ENCODE peak calls at places on chromosome 21, in six cellular contexts. T is SK-N-SH, Z is endothelial cell of umbilical vein, E is breast epithelium, J is esophagus muscularis mucosa, S is sigmoid colon. B is an unnamed sample.

GRCh38 chr21:45496968-45497845 is 45.0 kb downstream of the SLC19A1 start:
- DNase-seq in E (no peak), T (no peak), S (peak), J (no peak), Z (no peak), B (no peak)

GRCh38 chr21:45945868-45946210 is 35.7 kb upstream of the COL6A1 start:
- DNase-seq in E (peak), T (no peak), S (no peak), J (no peak), Z (no peak), B (no peak)

GRCh38 chr21:46294647-46295176 is 8.6 kb downstream of the YBEY start:
- DNase-seq in Z (no peak), J (no peak), T (peak), E (no peak), S (no peak), B (no peak)

GRCh38 chr21:25999935-26000582 is 170.5 kb downstream of the APP start:
- DNase-seq in Z (no peak), S (no peak), J (no peak), T (no peak), E (no peak), B (no peak)

GRCh38 chr21:45859762-45860357 is 121.7 kb upstream of the COL6A1 start:
- DNase-seq in J (no peak), T (no peak), S (no peak), Z (no peak), E (no peak), B (no peak)

GRCh38 chr21:27425574-27425973 is 458.7 kb upstream of the ADAMTS5 start:
- DNase-seq in S (no peak), E (no peak), J (no peak), T (peak), Z (no peak), B (no peak)

GRCh38 chr21:32819702-32820101 is 48.1 kb upstream of the PAXBP1 start:
- DNase-seq in T (no peak), E (no peak), S (peak), J (no peak), Z (no peak), B (no peak)

GRCh38 chr21:14318598-14318997 is 64.3 kb downstream of the HSPA13 start:
- DNase-seq in E (no peak), Z (no peak), S (no peak), T (no peak), J (no peak), B (no peak)

GRCh38 chr21:32578107-32578691 is 7.1 kb downstream of the TCP10L start:
- DNase-seq in Z (peak), S (no peak), T (peak), E (no peak), J (no peak), B (no peak)

GRCh38 chr21:41927727-41928409 is 25.9 kb downstream of the C2CD2 start:
- DNase-seq in J (no peak), T (no peak), E (no peak), S (peak), Z (no peak), B (no peak)

GRCh38 chr21:15207231-15207630 is 142.4 kb upstream of the NRIP1 start:
- DNase-seq in J (no peak), S (no peak), E (no peak), Z (no peak), T (no peak), B (no peak)

GRCh38 chr21:38434913-38435533 is 63.3 kb downstream of the ERG start:
- DNase-seq in S (no peak), T (no peak), E (no peak), J (no peak), Z (peak), B (no peak)
- H3K27ac ChIP-seq in S (peak), T (peak), E (no peak), J (no peak), Z (peak), B (no peak)

GRCh38 chr21:37338671-37339526 is 27.7 kb upstream of the DYRK1A start:
- DNase-seq in Z (peak), J (no peak), T (peak), E (no peak), S (peak), B (no peak)
- TF ChIP-seq POLR2AphosphoS5 in Z (no peak), J (peak), T (no peak), E (no peak), S (peak), B (no peak)

DNA sequence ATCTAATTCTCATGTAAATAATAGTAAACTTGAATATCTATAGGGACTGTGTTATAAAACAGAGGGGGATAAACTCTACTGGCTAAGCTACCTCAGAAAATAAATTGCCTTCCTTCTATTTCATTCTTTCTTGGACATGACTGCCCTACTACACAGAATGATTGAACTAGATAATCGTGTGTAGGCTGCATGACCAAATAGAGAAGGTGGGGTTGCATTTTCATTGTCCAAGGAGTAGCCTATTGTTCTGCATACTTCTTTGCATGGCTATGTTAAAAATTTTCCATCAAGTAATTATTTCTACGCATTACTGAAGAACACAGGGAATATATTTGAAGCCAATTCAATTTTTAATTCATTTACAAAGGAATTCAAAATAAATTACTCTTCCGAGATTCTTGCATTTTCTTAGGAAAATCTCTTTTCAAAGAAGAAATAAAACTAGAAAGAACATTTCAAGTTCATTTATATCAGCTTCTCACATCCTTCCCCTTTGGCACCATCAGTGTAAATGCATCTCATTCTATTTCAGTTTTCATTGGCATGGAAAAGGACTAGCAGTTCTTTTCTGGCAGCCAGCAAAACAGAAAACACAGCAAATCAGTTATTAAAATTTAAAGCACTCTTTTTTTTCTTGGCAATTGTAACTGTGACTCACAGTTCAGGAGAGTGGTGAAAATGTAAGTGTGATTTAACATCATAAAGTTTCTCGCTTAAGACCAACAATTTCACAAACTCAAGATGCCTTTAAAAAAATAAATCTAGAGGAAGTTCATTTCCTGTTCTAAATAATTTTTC is 714.8 kb downstream of the NCAM2 start:
- DNase-seq in E (no peak), Z (peak), S (no peak), T (no peak), J (no peak), B (no peak)
- H3K27ac ChIP-seq in E (no peak), Z (no peak), S (no peak), T (peak), J (no peak), B (no peak)

DNA sequence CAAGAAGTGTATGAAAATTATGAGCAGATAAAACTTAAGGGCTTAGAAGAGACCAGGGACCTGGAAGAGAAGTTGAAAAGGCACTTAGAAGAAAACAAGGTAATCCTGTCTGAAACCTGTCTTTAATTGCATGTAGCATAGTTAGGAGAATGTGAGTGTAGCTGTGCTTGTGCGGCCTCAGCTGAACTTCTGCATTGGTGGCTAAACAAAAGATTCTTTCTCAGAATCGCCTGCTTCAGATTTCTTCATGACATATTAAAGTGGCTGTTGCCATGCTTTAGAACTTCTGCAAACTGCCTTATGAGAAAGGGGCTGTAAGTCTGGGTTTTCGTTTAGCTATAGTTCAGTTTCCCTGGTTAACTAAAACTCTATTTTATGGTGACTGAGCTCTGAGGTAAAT is 94.5 kb downstream of the VPS26C start:
- DNase-seq in Z (no peak), E (no peak), J (no peak), S (no peak), T (no peak), B (no peak)
- TF ChIP-seq POLR2AphosphoS5 in Z (no peak), E (no peak), J (no peak), S (no peak), T (no peak), B (no peak)

GRCh38 chr21:36200089-36200561 is 43.5 kb downstream of the DOP1B start:
- DNase-seq in S (no peak), T (no peak), Z (no peak), E (no peak), J (no peak), B (no peak)

GRCh38 chr21:36203603-36203889 is 46.9 kb downstream of the DOP1B start:
- DNase-seq in J (no peak), S (no peak), Z (peak), T (peak), E (no peak), B (no peak)

GRCh38 chr21:36205962-36206361 is 49.3 kb downstream of the DOP1B start:
- DNase-seq in Z (no peak), S (no peak), J (no peak), E (no peak), T (no peak), B (no peak)

GRCh38 chr21:36204980-36205379 is 48.4 kb downstream of the DOP1B start:
- DNase-seq in J (no peak), E (no peak), T (no peak), S (no peak), Z (no peak), B (no peak)

DNA sequence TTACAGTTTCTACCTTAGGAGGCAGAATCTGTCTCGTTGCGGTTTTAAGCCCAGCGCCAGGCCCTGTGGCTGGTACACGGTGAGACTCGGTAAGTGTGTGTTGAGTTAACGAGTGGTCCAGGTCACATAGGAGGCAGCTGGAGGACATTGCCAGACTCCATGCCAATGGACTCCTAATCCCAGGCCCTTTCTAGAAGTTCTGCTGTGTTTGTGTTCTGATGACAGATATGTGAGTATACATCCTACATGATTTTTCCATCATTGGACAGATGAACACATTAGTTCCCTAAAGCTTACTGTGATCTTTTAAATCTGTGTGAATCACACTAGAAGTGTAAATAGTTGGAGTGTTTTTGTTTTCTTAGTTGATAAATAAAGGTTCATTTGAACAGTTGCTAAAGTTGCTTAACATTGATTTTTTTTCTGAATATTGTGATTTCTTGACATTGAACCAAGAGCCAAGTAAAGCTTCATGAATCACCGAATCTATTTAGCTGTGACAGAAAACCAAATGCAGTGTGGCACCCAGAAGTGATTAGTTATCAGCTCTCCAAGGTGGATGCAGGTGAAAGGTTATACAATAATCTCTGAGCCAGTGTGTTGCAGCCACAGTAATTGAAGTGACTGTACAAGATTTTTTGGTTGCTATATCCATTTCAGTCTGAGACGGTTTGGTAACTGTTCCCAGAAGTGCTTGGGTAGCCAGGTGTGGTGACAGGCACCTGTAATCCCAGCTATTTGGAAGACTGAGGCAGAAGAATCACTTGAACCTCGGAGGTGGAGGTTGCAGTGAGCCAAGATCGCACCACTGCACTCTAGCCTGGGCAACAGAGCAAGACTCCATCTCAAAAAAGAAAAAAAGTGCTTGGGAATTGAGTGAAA is 46.3 kb downstream of the DOP1B start:
- DNase-seq in S (no peak), T (no peak), J (no peak), E (no peak), Z (no peak), B (no peak)
- H3K27ac ChIP-seq in S (no peak), T (peak), J (no peak), E (peak), Z (no peak), B (no peak)

GRCh38 chr21:22224261-22224660 is 1226.1 kb downstream of the NCAM2 start:
- DNase-seq in S (no peak), E (no peak), Z (no peak), T (no peak), J (no peak), B (no peak)
- TF ChIP-seq POLR2AphosphoS5 in S (no peak), E (no peak), Z (no peak), T (no peak), J (no peak), B (no peak)

DNA sequence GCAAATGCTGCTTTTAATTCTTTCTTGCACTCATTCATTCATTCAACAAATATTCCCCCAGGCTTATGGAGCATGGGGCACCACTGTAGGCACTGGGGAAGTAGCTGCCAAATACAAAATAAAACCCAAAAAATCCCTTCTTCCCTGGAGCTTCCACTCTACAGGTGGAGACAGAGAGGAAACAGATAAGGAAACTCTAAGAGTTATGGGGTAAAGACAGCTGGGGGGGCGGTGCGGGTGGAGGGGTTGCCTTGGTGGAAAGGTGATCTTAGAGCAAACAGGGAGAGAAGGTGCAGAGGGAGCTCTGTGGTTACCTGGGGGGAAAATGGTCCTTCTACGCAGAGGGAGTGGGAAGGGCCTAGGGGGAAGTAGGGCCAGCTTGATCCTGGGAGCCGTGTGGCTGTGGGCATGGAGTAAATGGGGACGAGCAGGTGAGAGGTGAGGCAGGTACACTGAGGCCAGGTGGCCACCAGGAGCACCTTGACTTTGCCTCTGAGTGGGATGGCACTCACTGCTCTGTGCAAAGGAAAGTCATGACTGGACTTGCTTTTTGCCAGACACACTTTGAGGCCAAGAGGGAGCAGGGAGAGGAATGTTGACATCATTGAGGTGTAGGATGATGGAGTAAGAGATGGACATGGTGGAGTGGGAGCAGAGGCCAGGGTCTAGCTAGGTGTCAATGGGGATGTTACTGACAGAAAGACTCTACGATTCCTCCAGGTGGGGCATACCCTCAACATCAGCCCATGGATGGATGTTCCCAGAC is 152.0 kb downstream of the ETS2 start:
- DNase-seq in Z (no peak), E (no peak), J (no peak), T (no peak), S (no peak), B (no peak)
- H3K27ac ChIP-seq in Z (no peak), E (peak), J (no peak), T (no peak), S (no peak), B (no peak)

B was measured in prostate gland.